ENCODE peak calls at places on chromosomes 4 and X, in ten cellular contexts. X, T, O, R, H, J, W, L, Z and F are unnamed samples.

GRCh38 chrX:48487362-48487785 is 11.4 kb downstream of the FTSJ1 start:
- DNase-seq in X (no peak), T (no peak), O (peak), R (no peak), H (no peak), J (no peak), W (no peak), L (peak), Z (no peak), F (peak)

GRCh38 chrX:29690061-29690460 is 525.3 kb upstream of the MAGEB2 start:
- DNase-seq in X (no peak), T (no peak), O (no peak), R (no peak), H (no peak), J (no peak), W (no peak), L (peak), Z (no peak), F (no peak)

GRCh38 chr4:121818215-121818614 is 5.5 kb downstream of the CCNA2 start:
- DNase-seq in X (no peak), T (no peak), O (no peak), R (no peak), H (no peak), J (no peak), W (no peak), L (no peak), Z (no peak), F (no peak)

GRCh38 chr4:38237139-38237538 is 276.9 kb downstream of the PTTG2 start:
- DNase-seq in X (no peak), T (no peak), O (peak), R (no peak), H (no peak), J (no peak), W (no peak), L (peak), Z (peak), F (no peak)

GRCh38 chr4:152100378-152101201 is 339.8 kb upstream of the GATB start:
- DNase-seq in X (no peak), T (peak), O (no peak), R (no peak), H (no peak), J (no peak), W (no peak), L (no peak), Z (no peak), F (no peak)

GRCh38 chr4:127155121-127155520 is 477.6 kb upstream of the INTU start:
- DNase-seq in X (no peak), T (no peak), O (no peak), R (no peak), H (no peak), J (no peak), W (no peak), L (no peak), Z (no peak), F (no peak)

GRCh38 chrX:23514082-23514481 is 153.2 kb upstream of the PRDX4 start:
- DNase-seq in X (no peak), T (no peak), O (no peak), R (no peak), H (no peak), J (no peak), W (no peak), L (no peak), Z (no peak), F (no peak)

GRCh38 chr4:16952896-16953605 is 54.6 kb upstream of the LDB2 start:
- DNase-seq in X (no peak), T (no peak), O (no peak), R (no peak), H (no peak), J (no peak), W (no peak), L (peak), Z (no peak), F (no peak)

GRCh38 chrX:123157586-123157985 is 26.5 kb upstream of the GRIA3 start:
- DNase-seq in X (no peak), T (no peak), O (no peak), R (no peak), H (no peak), J (no peak), W (no peak), L (no peak), Z (no peak), F (no peak)

GRCh38 chr4:147754037-147754445 is 22.2 kb downstream of the ARHGAP10 start:
- DNase-seq in X (no peak), T (no peak), O (no peak), R (no peak), H (peak), J (no peak), W (no peak), L (peak), Z (no peak), F (no peak)

GRCh38 chrX:147226801-147227200 is 412.3 kb upstream of the CXorf51A start:
- DNase-seq in X (no peak), T (no peak), O (no peak), R (no peak), H (no peak), J (no peak), W (no peak), L (no peak), Z (no peak), F (no peak)

GRCh38 chr4:184475096-184475461 is 729 bp upstream of the IRF2 start:
- DNase-seq in X (peak), T (peak), O (peak), R (no peak), H (peak), J (peak), W (peak), L (peak), Z (peak), F (peak)

GRCh38 chrX:110381216-110381615 is 22.6 kb downstream of the RTL9 start:
- DNase-seq in X (no peak), T (no peak), O (no peak), R (no peak), H (no peak), J (no peak), W (no peak), L (peak), Z (no peak), F (no peak)

GRCh38 chrX:38561951-38562719 is 793 bp downstream of the TSPAN7 start:
- DNase-seq in X (no peak), T (no peak), O (no peak), R (no peak), H (no peak), J (peak), W (no peak), L (no peak), Z (no peak), F (peak)

GRCh38 chr4:11650801-11651596 is 222.3 kb upstream of the HS3ST1 start:
- DNase-seq in X (no peak), T (no peak), O (no peak), R (no peak), H (no peak), J (no peak), W (no peak), L (peak), Z (no peak), F (no peak)

GRCh38 chr4:89468632-89469031 is 161.0 kb upstream of the GPRIN3 start:
- DNase-seq in X (no peak), T (no peak), O (no peak), R (no peak), H (no peak), J (no peak), W (no peak), L (no peak), Z (peak), F (no peak)

GRCh38 chrX:11381464-11381863 is 88.3 kb downstream of the AMELX start:
- DNase-seq in X (peak), T (no peak), O (no peak), R (peak), H (peak), J (peak), W (no peak), L (peak), Z (peak), F (peak)

GRCh38 chr4:184170996-184171395 is 46.7 kb downstream of the ENPP6 start:
- DNase-seq in X (no peak), T (no peak), O (no peak), R (no peak), H (no peak), J (no peak), W (no peak), L (peak), Z (no peak), F (no peak)

GRCh38 chr4:152997235-152997735 is 61.2 kb downstream of the FHDC1 start:
- DNase-seq in X (no peak), T (no peak), O (no peak), R (no peak), H (no peak), J (no peak), W (no peak), L (no peak), Z (no peak), F (peak)

GRCh38 chr4:139523076-139523475 is 32.9 kb downstream of the SETD7 start:
- DNase-seq in X (no peak), T (no peak), O (no peak), R (no peak), H (no peak), J (no peak), W (no peak), L (peak), Z (no peak), F (no peak)

GRCh38 chr4:140049924-140050681 is 103.9 kb downstream of the MAML3 start:
- DNase-seq in X (no peak), T (no peak), O (no peak), R (no peak), H (peak), J (peak), W (no peak), L (peak), Z (peak), F (peak)

GRCh38 chr4:38314663-38315062 is 349.3 kb upstream of the KLF3 start:
- DNase-seq in X (peak), T (no peak), O (no peak), R (no peak), H (no peak), J (no peak), W (peak), L (no peak), Z (no peak), F (peak)

GRCh38 chr4:172143605-172144314 is 330.6 kb downstream of the GALNTL6 start:
- DNase-seq in X (no peak), T (no peak), O (no peak), R (no peak), H (no peak), J (no peak), W (no peak), L (no peak), Z (peak), F (peak)

GRCh38 chr4:95155759-95156451 is 392.9 kb downstream of the UNC5C start:
- DNase-seq in X (no peak), T (no peak), O (peak), R (no peak), H (peak), J (no peak), W (no peak), L (peak), Z (peak), F (peak)

GRCh38 chr4:121686265-121686664 is 10.5 kb downstream of the ANXA5 start:
- DNase-seq in X (no peak), T (no peak), O (no peak), R (no peak), H (no peak), J (no peak), W (no peak), L (no peak), Z (no peak), F (no peak)

GRCh38 chrX:156005144-156005543 is 7.6 kb downstream of the IL9R start:
- DNase-seq in X (no peak), T (no peak), O (no peak), R (no peak), H (no peak), J (no peak), W (no peak), L (no peak), Z (no peak), F (no peak)

GRCh38 chrX:156004740-156005139 is 7.2 kb downstream of the IL9R start:
- DNase-seq in X (no peak), T (no peak), O (no peak), R (no peak), H (no peak), J (no peak), W (no peak), L (no peak), Z (no peak), F (no peak)

GRCh38 chrX:156004256-156004655 is 6.8 kb downstream of the IL9R start:
- DNase-seq in X (no peak), T (no peak), O (no peak), R (no peak), H (no peak), J (no peak), W (no peak), L (no peak), Z (no peak), F (no peak)

GRCh38 chrX:156003486-156004185 is 6.1 kb downstream of the IL9R start:
- DNase-seq in X (no peak), T (no peak), O (no peak), R (no peak), H (no peak), J (no peak), W (no peak), L (no peak), Z (no peak), F (no peak)

GRCh38 chrX:156008915-156009314 is 11.4 kb downstream of the IL9R start:
- DNase-seq in X (no peak), T (no peak), O (no peak), R (no peak), H (no peak), J (no peak), W (no peak), L (no peak), Z (no peak), F (no peak)
- TF ChIP-seq POLR2A in X (no peak), T (no peak), O (no peak), R (no peak), H (no peak), J (no peak), W (no peak), L (no peak), Z (no peak), F (no peak)

GRCh38 chr4:7067147-7067522 is 729 bp downstream of the GRPEL1 start:
- DNase-seq in X (no peak), T (no peak), O (no peak), R (no peak), H (no peak), J (no peak), W (no peak), L (no peak), Z (no peak), F (no peak)

GRCh38 chr4:7066493-7066892 is 1.4 kb downstream of the GRPEL1 start:
- DNase-seq in X (no peak), T (no peak), O (no peak), R (no peak), H (no peak), J (no peak), W (no peak), L (no peak), Z (peak), F (no peak)

GRCh38 chr4:7067523-7068278 is at the start of gene GRPEL1:
- DNase-seq in X (peak), T (peak), O (peak), R (peak), H (peak), J (peak), W (peak), L (peak), Z (peak), F (peak)

GRCh38 chr4:7068883-7069282 is 1.0 kb upstream of the GRPEL1 start:
- DNase-seq in X (no peak), T (no peak), O (no peak), R (no peak), H (no peak), J (no peak), W (no peak), L (no peak), Z (no peak), F (peak)

DNA sequence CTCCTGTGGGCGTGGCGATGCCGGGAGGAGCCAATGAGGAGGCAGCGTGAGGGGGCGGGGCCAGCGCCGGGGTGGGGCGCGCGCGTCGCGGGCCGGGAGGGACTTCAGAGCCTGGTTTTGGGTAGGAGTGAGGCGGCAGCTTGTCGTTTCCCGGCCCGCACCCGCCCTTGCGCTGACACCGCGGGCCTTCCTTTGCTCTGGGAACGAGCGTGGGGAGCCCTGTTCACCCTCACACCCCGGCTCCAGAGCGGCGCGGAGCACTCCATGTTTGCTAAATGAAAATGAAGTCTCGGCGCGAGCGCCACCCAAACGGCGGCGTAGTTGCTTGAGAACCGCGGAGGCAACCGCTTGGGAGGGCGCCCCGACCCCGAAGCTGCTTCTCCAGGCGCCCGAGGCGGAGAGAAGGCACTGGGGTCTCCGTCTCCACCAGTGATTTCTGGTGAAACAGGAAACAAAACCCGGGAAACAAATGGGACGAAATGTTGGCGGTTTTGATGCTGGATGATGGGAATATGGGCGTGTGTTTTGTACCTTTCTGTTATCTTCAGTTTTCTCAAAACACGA is 497 bp upstream of the GRPEL1 start:
- DNase-seq in X (no peak), T (no peak), O (no peak), R (no peak), H (no peak), J (no peak), W (no peak), L (no peak), Z (no peak), F (no peak)
- TF ChIP-seq POLR2A in X (no peak), T (no peak), O (peak), R (peak), H (peak), J (no peak), W (no peak), L (no peak), Z (no peak), F (peak)

GRCh38 chrX:13733506-13733905 is 914 bp downstream of the TRAPPC2 start:
- DNase-seq in X (no peak), T (no peak), O (no peak), R (no peak), H (no peak), J (no peak), W (no peak), L (peak), Z (no peak), F (no peak)

GRCh38 chrX:13734278-13735172 is at the start of the genes OFD1 and TRAPPC2:
- DNase-seq in X (peak), T (peak), O (peak), R (peak), H (peak), J (peak), W (peak), L (peak), Z (peak), F (peak)

GRCh38 chrX:13732246-13733067 is 2.0 kb downstream of the TRAPPC2 start:
- DNase-seq in X (no peak), T (no peak), O (no peak), R (no peak), H (no peak), J (no peak), W (no peak), L (no peak), Z (no peak), F (no peak)
- TF ChIP-seq POLR2A in X (no peak), T (no peak), O (no peak), R (no peak), H (no peak), J (no peak), W (no peak), L (no peak), Z (no peak), F (no peak)

GRCh38 chr4:52993771-52994170 is 131.7 kb downstream of the RASL11B start:
- DNase-seq in X (no peak), T (no peak), O (no peak), R (no peak), H (no peak), J (no peak), W (no peak), L (no peak), Z (no peak), F (no peak)

GRCh38 chr4:52997132-52997416 is 135.0 kb downstream of the RASL11B start:
- DNase-seq in X (no peak), T (no peak), O (no peak), R (no peak), H (no peak), J (no peak), W (no peak), L (no peak), Z (no peak), F (no peak)

GRCh38 chr4:52996261-52997131 is 134.4 kb downstream of the RASL11B start:
- DNase-seq in X (peak), T (no peak), O (no peak), R (no peak), H (no peak), J (peak), W (no peak), L (peak), Z (no peak), F (no peak)

GRCh38 chr4:52998413-52998812 is 136.3 kb downstream of the RASL11B start:
- DNase-seq in X (no peak), T (no peak), O (no peak), R (no peak), H (no peak), J (no peak), W (no peak), L (no peak), Z (no peak), F (no peak)

GRCh38 chr4:52995341-52996030 is 133.4 kb downstream of the RASL11B start:
- DNase-seq in X (no peak), T (no peak), O (no peak), R (no peak), H (no peak), J (no peak), W (no peak), L (peak), Z (no peak), F (no peak)
- TF ChIP-seq POLR2A in X (no peak), T (no peak), O (no peak), R (no peak), H (no peak), J (no peak), W (no peak), L (no peak), Z (no peak), F (no peak)

GRCh38 chrX:22024577-22024976 is 7.5 kb upstream of the PHEX start:
- DNase-seq in X (no peak), T (no peak), O (no peak), R (no peak), H (no peak), J (no peak), W (no peak), L (no peak), Z (no peak), F (no peak)
- TF ChIP-seq POLR2A in X (no peak), T (no peak), O (no peak), R (no peak), H (no peak), J (no peak), W (no peak), L (no peak), Z (no peak), F (no peak)

GRCh38 chrX:151975228-151975593 is 735 bp upstream of the GABRE start:
- DNase-seq in X (no peak), T (no peak), O (no peak), R (no peak), H (no peak), J (no peak), W (no peak), L (no peak), Z (no peak), F (no peak)

GRCh38 chrX:151973851-151974335 is 583 bp downstream of the GABRE start:
- DNase-seq in X (peak), T (no peak), O (peak), R (no peak), H (no peak), J (peak), W (no peak), L (no peak), Z (no peak), F (peak)

GRCh38 chrX:151975736-151976275 is 1.3 kb upstream of the GABRE start:
- DNase-seq in X (no peak), T (no peak), O (no peak), R (no peak), H (no peak), J (no peak), W (no peak), L (no peak), Z (no peak), F (no peak)

GRCh38 chrX:151973262-151973661 is 1.2 kb downstream of the GABRE start:
- DNase-seq in X (no peak), T (no peak), O (no peak), R (no peak), H (no peak), J (no peak), W (no peak), L (no peak), Z (no peak), F (no peak)

GRCh38 chrX:151974336-151975227 is at the start of gene GABRE:
- DNase-seq in X (peak), T (no peak), O (no peak), R (no peak), H (no peak), J (peak), W (no peak), L (no peak), Z (no peak), F (peak)
- TF ChIP-seq POLR2A in X (no peak), T (no peak), O (peak), R (no peak), H (peak), J (no peak), W (peak), L (no peak), Z (no peak), F (no peak)